ENCODE peak calls at places on chromosomes 12 and 14, in four cellular contexts. C, J, R and I are unnamed samples.

GRCh38 chr12:130832561-130833209 is 6.4 kb downstream of the STX2 start:
- DNase-seq in C (peak; percentile 25), J (no peak), R (peak; percentile 68), I (no peak)

GRCh38 chr12:94674835-94675234 is 24.5 kb upstream of the TMCC3 start:
- DNase-seq in R (no peak), J (no peak), C (peak; percentile 34), I (no peak)

GRCh38 chr12:28027947-28028724 is 55.6 kb upstream of the PTHLH start:
- DNase-seq in C (no peak), R (peak; percentile 59), J (no peak), I (no peak)

GRCh38 chr12:124098887-124099286 is 125.9 kb downstream of the ZNF664 start:
- DNase-seq in R (no peak), C (no peak), J (no peak), I (peak; percentile 53)

GRCh38 chr14:61103541-61104339 is 122.7 kb downstream of the SLC38A6 start:
- DNase-seq in C (no peak), J (peak; percentile 88), R (peak; percentile 99), I (peak; percentile 75)

GRCh38 chr12:48788852-48789775 is at the start of gene ADCY6:
- DNase-seq in C (peak; percentile 85), J (no peak), R (peak; percentile 77), I (peak; percentile 95)

GRCh38 chr12:94795520-94795919 is 145.2 kb upstream of the TMCC3 start:
- DNase-seq in R (peak; percentile 61), J (peak; percentile 14), C (no peak), I (no peak)

GRCh38 chr12:753401-754237 is 1.2 kb downstream of the WNK1 start:
- DNase-seq in C (peak; percentile 50), R (peak; percentile 21), J (no peak), I (peak; percentile 88)

GRCh38 chr14:102830474-102831045 is 53.3 kb downstream of the TRAF3 start:
- DNase-seq in C (no peak), J (no peak), R (no peak), I (no peak)

GRCh38 chr12:54038260-54038759 is 5.5 kb downstream of the HOXC5 start:
- DNase-seq in J (no peak), R (no peak), C (no peak), I (peak; percentile 34)

GRCh38 chr14:47899685-47900084 is 224.3 kb upstream of the MDGA2 start:
- DNase-seq in R (no peak), C (no peak), J (no peak), I (no peak)

GRCh38 chr12:90287585-90287984 is 578.9 kb upstream of the ATP2B1 start:
- DNase-seq in R (no peak), C (no peak), J (no peak), I (no peak)

GRCh38 chr14:92693998-92694780 is 54.2 kb downstream of the LGMN start:
- DNase-seq in J (no peak), C (no peak), R (peak; percentile 10), I (no peak)

GRCh38 chr12:47097276-47097896 is 17.6 kb upstream of the AMIGO2 start:
- DNase-seq in R (peak; percentile 38), C (no peak), J (no peak), I (no peak)

GRCh38 chr12:57340104-57340503 is 89.1 kb upstream of the STAC3 start:
- DNase-seq in J (no peak), C (peak; percentile 47), R (peak; percentile 84), I (no peak)

GRCh38 chr12:122081108-122081696 is 2.6 kb downstream of the MLXIP start:
- DNase-seq in J (no peak), C (no peak), R (peak; percentile 62), I (no peak)

GRCh38 chr12:132239796-132240668 is 89.4 kb downstream of the GALNT9 start:
- DNase-seq in J (no peak), C (no peak), R (no peak), I (peak; percentile 52)

GRCh38 chr12:90939382-90939781 is 15.6 kb downstream of the CCER1 start:
- DNase-seq in J (no peak), C (no peak), R (peak; percentile 6), I (no peak)

GRCh38 chr12:23049180-23049579 is 424.2 kb downstream of the ETNK1 start:
- DNase-seq in J (peak; percentile 7), R (peak; percentile 39), C (no peak), I (no peak)

GRCh38 chr12:202081-202731 is 11.8 kb downstream of the SLC6A12 start:
- DNase-seq in R (no peak), C (no peak), J (no peak), I (peak; percentile 68)

GRCh38 chr14:99667045-99667444 is 17.1 kb upstream of the CYP46A1 start:
- DNase-seq in C (no peak), R (no peak), J (no peak), I (no peak)

GRCh38 chr14:75559451-75560187 is 18.8 kb upstream of the FLVCR2 start:
- DNase-seq in R (peak; percentile 18), C (no peak), J (peak; percentile 79), I (peak; percentile 82)

GRCh38 chr12:2536724-2537123 is 258.0 kb upstream of the FKBP4 start:
- DNase-seq in R (no peak), J (no peak), C (no peak), I (no peak)

GRCh38 chr12:26246483-26247164 is 51.3 kb downstream of the SSPN start:
- DNase-seq in J (peak; percentile 72), C (no peak), R (no peak), I (peak; percentile 86)

DNA sequence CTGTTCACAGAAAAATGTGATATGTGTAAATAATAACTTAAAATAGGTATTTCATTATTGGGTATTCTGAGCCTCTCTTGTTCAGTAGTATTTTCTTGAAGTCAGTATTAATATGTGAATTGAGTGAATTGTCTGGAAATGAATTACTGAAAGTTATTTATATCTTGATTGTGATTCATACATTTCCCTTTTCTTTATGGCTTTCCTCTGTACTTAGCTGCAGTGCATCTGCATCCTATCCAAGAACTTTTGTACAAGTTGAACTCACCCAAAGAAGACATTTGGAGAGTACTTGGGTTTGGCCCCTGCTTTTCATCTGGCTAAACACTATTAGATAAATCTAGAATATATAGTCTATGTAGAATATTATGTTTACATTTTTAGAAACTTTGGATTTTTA is 326.0 kb downstream of the RAD51B start:
- DNase-seq in J (no peak), R (peak; percentile 63), C (no peak), I (no peak)
- H3K4me1 ChIP-seq in J (peaks cover 58% of the 10 kb centered on the region), R (peaks cover 21% of the 10 kb centered on the region), C (peaks cover 55% of the 10 kb centered on the region), I (peaks cover 14% of the 10 kb centered on the region)

DNA sequence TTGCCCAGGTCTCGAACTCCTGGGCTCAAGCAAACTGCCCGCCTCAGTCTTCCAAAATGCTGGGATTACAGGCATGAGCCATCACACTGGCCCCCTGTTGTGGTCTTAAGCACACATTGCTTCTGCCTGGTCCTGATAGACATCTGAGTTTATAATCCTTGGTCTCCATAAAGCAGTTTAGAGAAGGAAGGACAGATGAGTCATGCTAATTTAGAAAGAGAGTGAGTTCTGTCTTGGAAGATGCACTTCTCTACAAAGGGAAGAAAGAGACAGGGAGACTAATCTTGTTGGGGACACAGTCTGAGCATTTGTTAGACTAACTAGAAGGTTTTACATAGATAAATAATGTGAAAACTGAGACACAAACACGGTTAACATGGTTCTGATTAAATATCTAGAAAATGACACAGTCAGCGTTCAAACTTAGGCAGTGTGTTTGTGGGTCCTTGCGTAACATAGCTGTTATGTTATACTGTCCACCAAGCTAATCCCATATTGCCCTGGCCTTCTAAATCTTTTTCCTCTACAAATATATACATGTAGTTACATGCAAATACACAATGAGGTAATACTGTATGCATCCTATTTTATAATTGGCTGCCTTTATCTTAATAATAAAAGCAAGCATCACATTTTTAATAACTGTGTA is 31.0 kb downstream of the SAMD4A start:
- DNase-seq in J (no peak), R (peak; percentile 52), C (no peak), I (no peak)
- H3K4me1 ChIP-seq in J (peaks cover 40% of the 10 kb centered on the region), R (peaks cover 15% of the 10 kb centered on the region), C (peaks cover 62% of the 10 kb centered on the region), I (peaks cover 3% of the 10 kb centered on the region)

GRCh38 chr14:68522510-68523325 is 270.1 kb downstream of the ZFP36L1 start:
- DNase-seq in R (no peak), C (no peak), J (no peak), I (peak; percentile 26)

GRCh38 chr14:68525516-68525915 is 267.4 kb downstream of the ZFP36L1 start:
- DNase-seq in R (no peak), J (no peak), C (no peak), I (no peak)

GRCh38 chr14:68521952-68522509 is 270.8 kb downstream of the ZFP36L1 start:
- DNase-seq in J (no peak), R (no peak), C (no peak), I (peak; percentile 38)

GRCh38 chr14:68523326-68523610 is 269.6 kb downstream of the ZFP36L1 start:
- DNase-seq in R (no peak), J (no peak), C (no peak), I (no peak)

DNA sequence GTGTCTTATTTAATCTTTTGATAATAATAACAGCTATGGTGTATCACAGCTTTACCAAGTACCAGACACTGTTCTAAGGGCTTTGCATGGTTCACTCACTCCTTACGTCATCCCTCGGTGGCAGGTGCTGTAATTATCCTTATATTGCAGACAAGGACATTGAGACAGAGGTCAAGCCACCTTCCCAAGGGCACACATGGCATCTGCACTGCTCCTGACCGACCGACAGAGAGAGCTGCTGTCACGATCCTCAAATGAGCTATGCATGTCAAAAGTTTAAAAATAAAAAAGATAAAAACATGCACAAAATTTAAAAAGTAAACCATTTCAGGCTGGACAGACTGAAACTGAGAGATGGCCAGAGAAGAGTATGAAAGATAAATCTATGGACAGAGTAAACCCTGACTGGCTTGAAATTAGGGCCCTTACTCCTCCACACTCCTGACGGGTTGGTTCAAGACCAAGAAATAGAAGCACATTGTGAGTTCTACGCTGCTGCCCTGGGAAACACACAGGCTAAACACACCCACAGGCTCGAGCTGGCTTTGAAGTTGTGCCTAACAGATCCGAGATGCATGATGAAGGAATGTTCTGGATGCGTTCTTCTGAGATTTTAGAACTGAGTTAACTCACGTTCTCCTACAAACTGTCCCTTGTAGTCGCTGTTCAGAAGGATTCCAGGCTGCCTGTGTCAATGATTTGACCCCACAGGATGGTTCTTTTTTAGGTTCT is 268.7 kb downstream of the ZFP36L1 start:
- DNase-seq in J (no peak), C (no peak), R (no peak), I (peak; percentile 55)
- H3K4me1 ChIP-seq in J (peaks cover 24% of the 10 kb centered on the region), C (peaks cover 64% of the 10 kb centered on the region), R (peaks cover 21% of the 10 kb centered on the region), I (peaks cover 70% of the 10 kb centered on the region)

GRCh38 chr12:12445165-12445881 is 88.4 kb downstream of the BORCS5 start:
- DNase-seq in R (no peak), J (no peak), C (no peak), I (no peak)
- H3K4me1 ChIP-seq in R (peaks cover 7% of the 10 kb centered on the region), J (peaks cover 23% of the 10 kb centered on the region), C (peaks cover 40% of the 10 kb centered on the region), I (peaks cover 6% of the 10 kb centered on the region)